ENCODE peak calls at places on chromosomes 11 and 22, in six cellular contexts. P is A549, X is H1, Q is IMR-90, U is stomach, S is heart left ventricle. M is an unnamed sample.
A peak's percentile ranks its signal among the peaks of the same experiment; 100 is the strongest.

GRCh38 chr11:70201876-70202861 is 927 bp upstream of the FADD start:
- DNase-seq in P (no peak), X (no peak), Q (no peak), U (no peak), S (no peak), M (no peak)

GRCh38 chr11:86509579-86509978 is 134.9 kb downstream of the CCDC81 start:
- DNase-seq in P (no peak), X (no peak), Q (no peak), U (no peak), S (no peak), M (no peak)

GRCh38 chr22:39183991-39184585 is 31.6 kb upstream of the CBX7 start:
- DNase-seq in P (no peak), X (no peak), Q (peak; percentile 63), U (no peak), S (no peak), M (no peak)

GRCh38 chr11:46696212-46696558 is 4.2 kb downstream of the ARHGAP1 start:
- DNase-seq in P (no peak), X (no peak), Q (no peak), U (no peak), S (peak; percentile 88), M (no peak)

GRCh38 chr11:1171985-1172728 is 14.4 kb downstream of the MUC5AC start:
- DNase-seq in P (no peak), X (no peak), Q (no peak), U (no peak), S (peak; percentile 15), M (no peak)

GRCh38 chr11:132490976-132491375 is 1041.3 kb downstream of the OPCML start:
- DNase-seq in P (no peak), X (no peak), Q (no peak), U (no peak), S (no peak), M (no peak)

GRCh38 chr22:27991586-27992293 is 72.7 kb upstream of the PITPNB start:
- DNase-seq in P (no peak), X (no peak), Q (no peak), U (peak; percentile 21), S (no peak), M (no peak)

GRCh38 chr11:122434786-122435185 is 220.7 kb upstream of the UBASH3B start:
- DNase-seq in P (no peak), X (no peak), Q (no peak), U (no peak), S (no peak), M (no peak)

GRCh38 chr11:118610220-118610772 is 2.9 kb downstream of the PHLDB1 start:
- DNase-seq in P (no peak), X (no peak), Q (no peak), U (peak; percentile 26), S (no peak), M (no peak)

GRCh38 chr11:69636512-69636866 is 4.5 kb upstream of the CCND1 start:
- DNase-seq in P (peak; percentile 61), X (peak; percentile 41), Q (peak; percentile 90), U (peak; percentile 62), S (peak; percentile 81), M (no peak)

GRCh38 chr11:80872116-80872728 is 1431.4 kb upstream of the TENM4 start:
- DNase-seq in P (no peak), X (no peak), Q (no peak), U (no peak), S (no peak), M (no peak)

GRCh38 chr11:70158201-70158600 is 44.9 kb upstream of the FADD start:
- DNase-seq in P (peak; percentile 35), X (peak; percentile 19), Q (peak; percentile 19), U (no peak), S (no peak), M (no peak)

GRCh38 chr11:1463056-1463455 is 23.5 kb downstream of the MOB2 start:
- DNase-seq in P (no peak), X (no peak), Q (no peak), U (no peak), S (no peak), M (no peak)

GRCh38 chr11:7480132-7480531 is 5.2 kb upstream of the OLFML1 start:
- DNase-seq in P (no peak), X (no peak), Q (no peak), U (no peak), S (no peak), M (no peak)

GRCh38 chr11:26867286-26867685 is 126.6 kb upstream of the FIBIN start:
- DNase-seq in P (no peak), X (no peak), Q (no peak), U (no peak), S (no peak), M (no peak)

GRCh38 chr11:5808500-5809121 is at the start of gene OR52N2:
- DNase-seq in P (peak; percentile 20), X (no peak), Q (peak; percentile 65), U (peak; percentile 73), S (peak; percentile 63), M (peak; percentile 7)

GRCh38 chr11:120424970-120425332 is 86.6 kb upstream of the GRIK4 start:
- DNase-seq in P (no peak), X (no peak), Q (no peak), U (no peak), S (no peak), M (no peak)

GRCh38 chr11:70854201-70854600 is 398.2 kb downstream of the SHANK2 start:
- DNase-seq in P (no peak), X (no peak), Q (no peak), U (no peak), S (no peak), M (no peak)

GRCh38 chr11:27735281-27735680 is 35.0 kb upstream of the BDNF start:
- DNase-seq in P (no peak), X (no peak), Q (no peak), U (no peak), S (no peak), M (no peak)

GRCh38 chr22:29478326-29479276 is 1.4 kb upstream of the NEFH start:
- DNase-seq in P (peak; percentile 28), X (no peak), Q (no peak), U (no peak), S (no peak), M (no peak)

GRCh38 chr11:94635072-94635471 is 67.9 kb downstream of the PIWIL4 start:
- DNase-seq in P (no peak), X (no peak), Q (no peak), U (no peak), S (no peak), M (no peak)

GRCh38 chr11:87722756-87723599 is 452.3 kb downstream of the RAB38 start:
- DNase-seq in P (no peak), X (no peak), Q (peak; percentile 2), U (peak; percentile 43), S (no peak), M (no peak)

GRCh38 chr11:65069217-65069616 is 10.9 kb upstream of the NAALADL1 start:
- DNase-seq in P (no peak), X (no peak), Q (peak; percentile 16), U (no peak), S (no peak), M (no peak)

GRCh38 chr11:65067446-65067845 is 9.1 kb upstream of the NAALADL1 start:
- DNase-seq in P (no peak), X (no peak), Q (no peak), U (no peak), S (no peak), M (no peak)

GRCh38 chr11:65066805-65067291 is 8.5 kb upstream of the NAALADL1 start:
- DNase-seq in P (no peak), X (no peak), Q (no peak), U (no peak), S (no peak), M (no peak)

GRCh38 chr11:65072631-65072966 is 11.2 kb downstream of the CDCA5 start:
- DNase-seq in P (no peak), X (no peak), Q (no peak), U (no peak), S (no peak), M (no peak)

DNA sequence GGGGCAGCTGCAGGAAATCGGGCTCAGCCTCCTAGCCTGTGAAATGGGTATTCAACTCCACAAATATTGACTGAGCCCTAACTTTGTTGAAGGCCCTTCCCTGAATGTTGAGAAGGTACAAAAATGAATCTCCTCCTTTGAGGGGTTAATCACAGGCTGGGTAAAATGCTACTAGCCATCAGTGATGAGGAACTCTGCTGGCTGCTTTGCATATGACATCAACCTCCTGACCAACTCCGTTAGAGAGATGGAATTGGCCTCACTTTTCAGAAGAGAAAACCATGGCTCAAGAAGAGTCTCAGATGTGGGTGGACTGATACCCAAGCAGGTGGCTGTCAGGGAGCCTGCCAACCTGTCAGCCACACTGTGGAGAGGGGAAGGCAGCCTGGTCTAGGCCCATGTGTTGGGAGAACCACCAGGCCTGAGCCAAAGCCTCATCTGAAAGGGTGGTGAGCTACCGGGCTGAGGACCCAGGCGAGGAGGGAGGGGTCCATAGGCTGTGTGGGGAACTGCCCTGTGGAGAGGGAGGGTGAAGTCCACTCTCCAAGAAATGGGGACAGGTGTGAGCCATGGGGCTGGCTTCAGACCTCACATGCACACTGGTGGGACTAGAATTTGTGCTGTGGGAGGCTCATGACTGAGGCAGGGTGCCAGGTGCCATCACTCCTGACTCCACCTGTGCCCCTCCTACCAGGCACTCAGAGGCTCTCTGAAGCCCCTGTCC is 11.8 kb downstream of the CDCA5 start:
- DNase-seq in P (no peak), X (no peak), Q (no peak), U (no peak), S (no peak), M (no peak)
- TF ChIP-seq POLR2A in P (no peak), X (no peak), Q (no peak), U (no peak), S (no peak), M (no peak)

GRCh38 chr22:35421121-35421520 is 21.2 kb downstream of the MCM5 start:
- DNase-seq in P (no peak), X (no peak), Q (no peak), U (no peak), S (no peak), M (no peak)
- TF ChIP-seq POLR2A in P (no peak), X (no peak), Q (no peak), U (no peak), S (no peak), M (no peak)

DNA sequence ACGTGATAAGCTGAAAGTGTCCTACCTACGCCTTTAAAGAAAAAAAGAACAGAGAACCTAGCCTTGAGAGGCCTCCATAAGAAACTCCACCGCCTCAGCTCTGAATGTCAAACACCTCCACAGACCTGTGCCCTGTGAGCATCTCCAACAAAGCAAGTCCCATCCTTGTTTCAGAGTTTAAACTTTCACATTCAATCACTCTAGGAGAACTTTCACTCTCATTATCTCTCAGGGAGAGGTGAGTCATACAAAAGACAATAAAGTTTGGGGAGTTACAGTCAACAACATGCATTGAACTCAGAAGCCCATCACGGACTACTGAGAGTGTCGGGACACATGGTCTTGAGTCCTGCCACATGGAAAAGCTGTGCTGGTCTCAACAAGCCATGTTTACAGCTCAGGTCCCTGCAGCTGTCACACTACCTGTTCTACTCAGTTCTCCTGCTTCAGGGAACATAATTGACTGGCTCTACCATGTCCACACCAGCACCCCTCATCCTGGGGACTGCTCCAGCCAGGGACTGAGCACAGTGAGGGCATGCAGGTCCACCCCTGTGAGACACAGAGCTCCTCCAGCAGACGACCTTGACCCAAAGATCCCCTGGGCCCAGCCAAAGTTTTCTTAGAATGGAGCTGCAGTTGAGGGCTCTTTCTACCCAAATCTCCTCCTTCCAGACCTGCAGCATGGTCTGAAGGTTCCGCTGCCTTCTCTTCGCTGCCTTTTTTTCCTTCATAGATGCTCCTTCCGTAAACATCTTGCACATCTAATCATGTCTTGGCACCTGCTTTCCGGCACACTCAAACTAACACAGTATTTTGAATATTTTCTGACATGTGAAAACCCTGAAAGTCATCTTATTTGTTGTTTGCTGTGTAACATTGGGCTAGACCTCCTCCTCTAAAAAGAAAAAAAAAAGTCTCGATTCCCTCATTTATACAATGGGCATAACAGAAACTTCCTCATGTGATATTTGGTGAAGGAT is 114.9 kb downstream of the ETS1 start:
- DNase-seq in P (no peak), X (no peak), Q (peak; percentile 79), U (no peak), S (no peak), M (no peak)
- TF ChIP-seq POLR2A in P (no peak), X (no peak), Q (no peak), U (no peak), S (no peak), M (no peak)

GRCh38 chr22:31585161-31585859 is 76.7 kb downstream of the PISD start:
- DNase-seq in P (no peak), X (no peak), Q (peak; percentile 60), U (no peak), S (no peak), M (no peak)
- TF ChIP-seq POLR2A in P (no peak), X (no peak), Q (no peak), U (no peak), S (no peak), M (no peak)

M was measured in esophagus squamous epithelium.